ENCODE peak calls at places on chromosomes 12 and 14, in ten cellular contexts. R, O, Z, C, D, S, K, L, A and G are unnamed samples.

GRCh38 chr14:63039800-63040380 is 5.4 kb downstream of the KCNH5 start:
- DNase-seq in D (no peak), R (no peak), O (no peak), Z (no peak), S (peak; percentile 74), C (peak; percentile 84), A (no peak), K (peak; percentile 1), L (no peak), G (no peak)

GRCh38 chr12:3251691-3252090 is 174.5 kb downstream of the TSPAN9 start:
- DNase-seq in O (no peak), S (no peak), A (no peak), C (no peak), K (no peak), D (no peak), Z (no peak), L (no peak), R (no peak), G (no peak)

GRCh38 chr14:83251402-83251801 is 1717.7 kb upstream of the SEL1L start:
- DNase-seq in K (no peak), R (no peak), A (no peak), L (no peak), S (no peak), Z (no peak), O (no peak), C (no peak), D (no peak), G (no peak)

GRCh38 chr12:106246891-106247730 is 709 bp downstream of the CKAP4 start:
- DNase-seq in A (peak; percentile 90), S (peak; percentile 56), D (peak; percentile 82), R (no peak), K (peak; percentile 76), L (peak; percentile 53), Z (peak; percentile 91), C (peak; percentile 68), O (peak; percentile 82), G (peak; percentile 51)

GRCh38 chr12:31749024-31749704 is 20.3 kb upstream of the AMN1 start:
- DNase-seq in R (peak; percentile 84), C (peak; percentile 97), L (peak; percentile 39), O (peak; percentile 64), Z (peak; percentile 90), K (peak; percentile 95), D (peak; percentile 76), S (peak; percentile 100), A (no peak), G (no peak)

GRCh38 chr12:106673151-106673550 is 90.3 kb downstream of the RFX4 start:
- DNase-seq in D (no peak), K (no peak), S (no peak), O (no peak), C (no peak), R (no peak), A (no peak), L (no peak), Z (peak; percentile 60), G (no peak)

GRCh38 chr12:48979602-48980388 is 1.7 kb downstream of the WNT1 start:
- DNase-seq in Z (no peak), R (no peak), L (peak; percentile 53), K (no peak), A (no peak), S (no peak), O (no peak), D (peak; percentile 68), C (no peak), G (no peak)

GRCh38 chr14:24425704-24426103 is 3.8 kb downstream of the CBLN3 start:
- DNase-seq in O (no peak), R (peak; percentile 40), Z (no peak), C (peak; percentile 91), K (peak; percentile 82), S (peak; percentile 77), D (no peak), L (no peak), A (no peak), G (no peak)

DNA sequence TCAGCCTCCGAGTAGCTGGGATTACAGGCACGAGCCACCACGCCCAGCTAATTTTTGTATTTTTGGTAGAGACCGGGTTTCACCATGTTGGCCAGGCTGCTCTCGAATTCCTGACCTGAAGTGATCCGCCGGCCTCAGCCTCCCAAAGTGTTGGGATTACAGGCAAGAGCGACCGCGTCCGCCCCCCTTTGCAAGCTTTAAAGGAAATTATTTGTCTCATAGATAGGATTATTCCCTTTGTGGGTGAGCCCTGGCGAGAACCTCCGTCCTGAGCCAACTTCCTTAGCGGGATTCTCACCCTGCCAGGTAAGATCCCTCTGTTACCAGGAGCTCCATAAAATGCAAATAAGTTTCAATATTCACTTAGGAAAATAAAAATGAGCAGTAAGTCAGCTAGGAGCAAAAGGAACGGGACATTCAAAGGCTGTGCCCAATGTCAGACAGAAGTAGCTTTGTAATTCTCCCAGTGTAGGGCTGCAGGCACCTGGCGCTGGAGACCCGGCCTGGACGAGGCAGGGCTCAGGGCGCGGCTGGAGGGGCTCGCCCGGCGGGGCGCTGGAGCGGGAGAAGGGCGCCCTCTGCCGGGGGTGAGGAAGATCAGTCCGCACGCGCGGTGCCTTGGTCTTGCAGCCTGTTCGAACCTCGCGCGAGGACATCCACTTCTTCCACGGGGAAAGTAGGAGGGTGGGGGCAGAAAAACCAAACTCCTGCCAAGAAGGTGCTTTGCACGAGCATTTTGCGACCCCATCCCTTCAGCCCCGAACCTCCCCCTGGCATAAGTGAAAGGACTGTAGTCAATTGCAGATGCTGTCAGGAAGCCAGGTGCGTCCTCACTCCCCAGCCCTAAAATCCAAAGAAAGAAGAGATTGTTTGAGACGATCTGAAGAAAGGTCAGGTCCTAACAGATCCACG is 47.1 kb upstream of the PLXNC1 start:
- DNase-seq in L (peak; percentile 75), O (peak; percentile 78), C (peak; percentile 66), A (peak; percentile 91), K (peak; percentile 63), D (peak; percentile 81), Z (peak; percentile 95), S (peak; percentile 49), R (peak; percentile 36), G (peak; percentile 79)
- TF ChIP-seq CTCF in L (peak; percentile 90), O (peak; percentile 91), C (peak; percentile 56), A (peak; percentile 51), K (peak; percentile 68), D (peak; percentile 69), Z (no peak), S (peak; percentile 62), R (peak; percentile 66), G (peak; percentile 94)

DNA sequence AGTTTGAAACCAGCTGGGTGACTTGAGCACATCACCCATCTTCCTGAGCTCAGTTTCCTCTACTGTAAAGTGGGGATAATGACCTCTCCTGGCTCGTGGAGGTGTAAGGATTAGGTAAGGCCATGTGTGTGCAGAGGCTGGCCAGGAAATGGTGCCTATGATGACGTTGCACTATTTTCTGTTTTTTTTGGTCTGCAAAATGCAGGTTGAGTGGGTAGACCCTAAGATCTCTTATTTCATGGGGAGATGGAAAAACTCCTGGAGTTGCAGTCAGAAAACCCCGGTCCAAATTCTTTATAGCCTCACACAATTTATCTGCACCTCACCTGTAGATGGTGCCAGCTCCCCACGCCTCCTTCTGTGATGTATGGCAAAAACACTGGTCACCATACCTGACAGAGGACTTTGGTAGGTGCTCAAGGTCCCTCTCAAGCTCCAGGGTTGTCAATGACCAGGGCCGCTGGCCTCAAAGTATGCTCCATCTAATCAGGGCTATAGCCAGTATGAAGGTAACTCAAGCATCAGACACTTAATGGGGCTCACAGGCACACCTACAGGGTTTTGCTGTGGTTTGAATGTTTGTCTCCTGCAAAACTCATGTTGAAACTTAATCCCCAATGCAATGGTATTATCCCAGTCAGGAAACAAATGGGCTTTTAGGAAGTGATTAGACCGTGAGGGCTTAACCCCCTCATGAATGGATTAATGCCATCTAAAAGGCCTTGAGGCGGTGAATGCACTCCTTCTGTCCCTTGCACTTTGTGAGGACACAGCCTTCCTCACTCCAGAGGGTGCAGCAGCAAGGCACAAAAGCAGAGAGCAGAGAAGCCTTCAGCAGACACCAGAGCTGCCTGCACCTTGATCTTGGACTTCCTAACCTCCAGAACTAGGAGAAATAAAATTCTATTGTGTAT is 17.6 kb downstream of the C14orf132 start:
- DNase-seq in A (no peak), L (no peak), D (no peak), S (peak; percentile 20), O (peak; percentile 59), C (no peak), Z (no peak), R (no peak), K (no peak), G (no peak)
- TF ChIP-seq CTCF in A (no peak), L (no peak), D (no peak), S (peak; percentile 22), O (peak; percentile 51), C (no peak), Z (no peak), R (no peak), K (no peak), G (no peak)

GRCh38 chr14:57870686-57871457 is 5.0 kb upstream of the SLC35F4 start:
- DNase-seq in Z (no peak), K (no peak), R (no peak), A (no peak), C (no peak), O (no peak), S (no peak), D (no peak), L (no peak), G (no peak)

GRCh38 chr14:57875985-57876384 is 10.1 kb upstream of the SLC35F4 start:
- DNase-seq in R (no peak), D (no peak), A (no peak), Z (no peak), O (no peak), K (no peak), S (no peak), C (no peak), L (no peak), G (no peak)

GRCh38 chr14:57869530-57870088 is 3.7 kb upstream of the SLC35F4 start:
- DNase-seq in O (no peak), D (no peak), K (no peak), C (no peak), A (no peak), R (no peak), L (no peak), Z (no peak), S (no peak), G (no peak)

GRCh38 chr14:57875296-57875695 is 9.4 kb upstream of the SLC35F4 start:
- DNase-seq in S (no peak), D (no peak), O (no peak), K (no peak), L (no peak), R (no peak), C (no peak), Z (no peak), A (no peak), G (no peak)

GRCh38 chr14:57871487-57872080 is 5.7 kb upstream of the SLC35F4 start:
- DNase-seq in D (peak; percentile 52), O (no peak), R (peak; percentile 11), K (peak; percentile 73), L (no peak), C (peak; percentile 70), Z (no peak), S (peak; percentile 33), A (no peak), G (peak; percentile 14)
- TF ChIP-seq CTCF in D (peak; percentile 33), O (peak; percentile 44), R (peak; percentile 84), K (peak; percentile 96), L (no peak), C (peak; percentile 97), Z (no peak), S (peak; percentile 72), A (peak; percentile 31), G (peak; percentile 80)

GRCh38 chr14:104149278-104149595 is 10.8 kb downstream of the KIF26A start:
- DNase-seq in C (no peak), Z (no peak), S (no peak), A (no peak), O (no peak), R (no peak), D (no peak), L (no peak), K (no peak), G (no peak)

GRCh38 chr14:104151028-104151385 is 12.6 kb downstream of the KIF26A start:
- DNase-seq in C (no peak), D (no peak), K (no peak), R (no peak), Z (no peak), L (no peak), A (no peak), O (no peak), S (no peak), G (no peak)

GRCh38 chr14:104151546-104152245 is 13.3 kb downstream of the KIF26A start:
- DNase-seq in C (no peak), Z (no peak), O (no peak), D (no peak), S (no peak), R (no peak), K (no peak), L (no peak), A (no peak), G (no peak)

GRCh38 chr14:104149617-104150141 is 11.3 kb downstream of the KIF26A start:
- DNase-seq in Z (no peak), A (no peak), C (no peak), R (no peak), S (no peak), O (no peak), K (no peak), D (no peak), L (no peak), G (no peak)

DNA sequence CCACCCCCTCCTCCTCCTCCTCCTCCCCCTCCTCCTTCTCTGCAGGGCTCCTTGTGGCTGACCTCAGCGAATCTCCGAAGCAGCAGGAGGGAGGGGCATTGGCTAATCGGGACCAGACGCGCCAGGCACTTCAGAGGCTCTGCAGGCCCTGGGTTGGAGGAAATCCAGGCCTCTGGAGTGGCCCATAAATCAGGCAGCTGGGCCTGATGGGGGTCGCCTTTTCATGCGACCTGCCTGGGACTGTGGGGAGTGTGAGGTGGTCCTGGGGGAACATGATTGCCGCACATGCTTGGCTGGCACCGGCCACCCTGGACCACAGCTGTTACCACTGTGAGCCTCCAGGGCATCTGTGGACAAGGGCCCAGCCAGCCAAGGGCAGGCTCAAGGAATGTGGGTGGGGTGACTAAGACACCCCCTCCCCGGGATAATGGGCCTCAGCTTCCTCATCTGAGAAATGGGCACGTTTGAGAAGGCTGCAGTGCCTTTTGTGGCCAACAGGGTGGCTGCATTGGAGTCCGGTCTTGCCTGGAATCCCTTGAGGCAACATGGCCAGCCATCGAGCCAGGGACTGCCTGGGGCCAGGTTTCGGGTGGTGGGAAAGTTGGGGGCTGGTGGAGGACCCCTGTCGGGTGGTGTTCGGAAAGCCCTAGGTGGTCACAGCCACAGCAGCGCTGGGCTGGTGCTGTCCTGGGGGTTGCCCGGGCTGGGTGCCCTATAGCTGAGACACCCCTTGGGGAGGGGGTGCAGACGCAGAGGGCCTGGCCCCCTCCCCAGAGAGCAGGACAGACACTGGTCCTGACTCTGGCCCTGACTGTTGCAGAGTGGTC is 12.0 kb downstream of the KIF26A start:
- DNase-seq in A (no peak), D (no peak), C (peak; percentile 4), S (no peak), O (no peak), R (peak; percentile 23), Z (no peak), L (no peak), K (peak; percentile 65), G (no peak)
- TF ChIP-seq CTCF in A (no peak), D (no peak), C (peak; percentile 20), S (no peak), O (no peak), R (peak; percentile 8), Z (no peak), L (no peak), K (peak; percentile 39), G (peak; percentile 41)